ENCODE peak calls at places on chromosomes 12 and 14, in ten cellular contexts. Y is posterior cingulate gyrus; F is stimulated activated CD4-positive, alpha-beta T cell treated with anti-CD3 and anti-CD28 coated beads, Interleukin-1b, Interleukin-23, amount 100 ng/mL, for 1 hour; I is A549; E is astrocyte of the spinal cord; U is SW480; T is NCI-H2029 treated with DMSO at 0.1 percent for 48 hours; A is astrocyte; P is head of caudate nucleus; C is IMR-90. H is an unnamed sample.

GRCh38 chr14:69270795-69271708 is 11.1 kb downstream of the GALNT16 start:
- DNase-seq in F (no peak), A (peak; percentile 47), U (no peak), C (peak; percentile 37), T (no peak), I (no peak), Y (no peak), E (peak; percentile 42), P (no peak), H (no peak)

GRCh38 chr12:104605685-104606084 is 148.9 kb downstream of the CHST11 start:
- DNase-seq in T (no peak), F (no peak), I (peak; percentile 20), A (peak; percentile 25), E (no peak), U (no peak), P (peak; percentile 55), C (no peak), Y (peak; percentile 34), H (no peak)

GRCh38 chr14:20427231-20428009 is 8.5 kb downstream of the KLHL33 start:
- DNase-seq in F (no peak), I (peak; percentile 20), T (peak; percentile 31), U (peak; percentile 79), A (peak; percentile 59), P (no peak), C (peak; percentile 71), Y (no peak), E (peak; percentile 66), H (no peak)

GRCh38 chr14:69695664-69696527 is 71.0 kb upstream of the SRSF5 start:
- DNase-seq in C (peak; percentile 30), A (peak; percentile 50), I (no peak), P (peak; percentile 62), E (peak; percentile 67), U (no peak), F (no peak), T (peak; percentile 91), Y (no peak), H (peak; percentile 96)

GRCh38 chr12:3951380-3952135 is 78.4 kb upstream of the PARP11 start:
- DNase-seq in T (no peak), F (no peak), P (no peak), C (no peak), U (no peak), A (no peak), I (no peak), E (no peak), Y (no peak), H (no peak)

GRCh38 chr14:29446971-29447370 is 480.7 kb downstream of the PRKD1 start:
- DNase-seq in P (no peak), C (no peak), A (no peak), T (no peak), Y (no peak), E (no peak), U (no peak), F (no peak), I (no peak), H (no peak)

GRCh38 chr14:105605501-105606304 is 79.3 kb downstream of the TMEM121 start:
- DNase-seq in F (no peak), C (no peak), A (no peak), I (no peak), Y (no peak), T (no peak), U (no peak), E (no peak), P (no peak), H (no peak)

GRCh38 chr12:128336506-128336905 is 69.5 kb downstream of the TMEM132C start:
- DNase-seq in C (no peak), E (no peak), F (no peak), T (no peak), A (no peak), Y (no peak), U (no peak), P (no peak), I (no peak), H (no peak)

GRCh38 chr14:63938198-63939005 is 85.6 kb downstream of the SYNE2 start:
- DNase-seq in E (no peak), C (peak; percentile 2), P (no peak), T (no peak), A (no peak), Y (no peak), I (no peak), U (no peak), F (no peak), H (no peak)

GRCh38 chr12:47763481-47764344 is 5.0 kb upstream of the RAPGEF3 start:
- DNase-seq in E (no peak), P (no peak), F (no peak), T (no peak), I (no peak), C (no peak), U (no peak), Y (no peak), A (no peak), H (no peak)

GRCh38 chr12:23949212-23950010 is at the start of gene SOX5:
- DNase-seq in E (peak; percentile 75), U (peak; percentile 73), F (no peak), A (peak; percentile 75), C (peak; percentile 68), Y (peak; percentile 25), T (peak; percentile 83), P (peak; percentile 35), I (peak; percentile 4), H (peak; percentile 31)

GRCh38 chr12:53221203-53222076 is 10.6 kb downstream of the RARG start:
- DNase-seq in T (no peak), E (peak; percentile 57), U (peak; percentile 67), C (peak; percentile 51), I (peak; percentile 75), Y (peak; percentile 48), P (peak; percentile 76), F (no peak), A (peak; percentile 31), H (peak; percentile 37)

GRCh38 chr12:1083888-1084262 is 92.9 kb downstream of the ERC1 start:
- DNase-seq in I (peak; percentile 23), U (peak; percentile 69), Y (no peak), P (no peak), A (peak; percentile 82), E (peak; percentile 76), C (peak; percentile 69), F (no peak), T (peak; percentile 7), H (peak; percentile 46)

GRCh38 chr12:102374190-102374589 is 106.2 kb downstream of the IGF1 start:
- DNase-seq in A (no peak), E (no peak), C (peak; percentile 30), T (no peak), P (no peak), Y (no peak), I (no peak), F (no peak), U (no peak), H (no peak)

GRCh38 chr14:55773984-55774581 is 194.1 kb downstream of the KTN1 start:
- DNase-seq in F (no peak), U (no peak), I (no peak), A (no peak), E (no peak), P (no peak), C (no peak), Y (no peak), T (no peak), H (no peak)

GRCh38 chr14:88848571-88848970 is 24.1 kb downstream of the TTC8 start:
- DNase-seq in I (no peak), Y (no peak), F (no peak), A (peak; percentile 44), U (no peak), T (no peak), P (no peak), C (peak; percentile 51), E (no peak), H (no peak)

GRCh38 chr14:94532462-94532861 is 23.2 kb upstream of the SERPINA12 start:
- DNase-seq in T (no peak), P (no peak), C (no peak), U (no peak), I (no peak), A (peak; percentile 37), E (peak; percentile 31), F (no peak), Y (no peak), H (no peak)

GRCh38 chr12:123139926-123140674 is 10.8 kb downstream of the PITPNM2 start:
- DNase-seq in I (peak; percentile 64), U (no peak), A (peak; percentile 40), C (peak; percentile 57), P (no peak), T (no peak), E (peak; percentile 39), F (no peak), Y (no peak), H (no peak)

GRCh38 chr12:93783827-93784226 is 106.7 kb downstream of the CRADD start:
- DNase-seq in Y (no peak), A (no peak), I (no peak), F (no peak), P (peak; percentile 46), U (no peak), E (no peak), C (no peak), T (no peak), H (no peak)

GRCh38 chr12:124745891-124746570 is 117.6 kb downstream of the SCARB1 start:
- DNase-seq in E (peak; percentile 96), P (peak; percentile 96), U (peak; percentile 92), T (peak; percentile 37), I (peak; percentile 95), A (peak; percentile 93), C (peak; percentile 81), F (no peak), Y (peak; percentile 92), H (peak; percentile 51)

GRCh38 chr12:6666211-6666610 is 3.3 kb upstream of the ING4 start:
- DNase-seq in C (no peak), T (no peak), U (no peak), I (no peak), E (peak; percentile 16), Y (no peak), P (no peak), F (no peak), A (peak; percentile 57), H (no peak)